ENCODE peak calls at places on chromosomes 6 and 20, in six cellular contexts. R is neuronal stem cell, J is H1, S is IMR-90, L is H9, K is trophoblast cell. Z is an unnamed sample. For H3K79me1, the result is how much of the 10 kb centered on the place peaks cover.

GRCh38 chr20:21615617-21616080 is 89.8 kb upstream of the PAX1 start:
- DNase-seq in R (peak), J (peak), S (peak), L (peak), K (peak), Z (no peak)

GRCh38 chr6:168035098-168035660 is 37.7 kb downstream of the KIF25 start:
- DNase-seq in R (no peak), J (no peak), S (peak), L (peak), K (peak), Z (peak)

GRCh38 chr6:100344761-100345160 is 120.0 kb downstream of the SIM1 start:
- DNase-seq in R (no peak), J (no peak), S (peak), L (no peak), K (peak), Z (peak)

GRCh38 chr6:88492824-88493223 is 326.7 kb upstream of the CNR1 start:
- DNase-seq in R (no peak), J (no peak), S (peak), L (no peak), K (peak), Z (peak)

GRCh38 chr20:22333885-22334545 is 250.4 kb downstream of the FOXA2 start:
- DNase-seq in R (peak), J (peak), S (peak), L (peak), K (peak), Z (peak)

GRCh38 chr6:145067430-145067829 is 667.9 kb downstream of the EPM2A start:
- DNase-seq in R (no peak), J (no peak), S (peak), L (no peak), K (peak), Z (no peak)

GRCh38 chr6:34865107-34865506 is 22.7 kb downstream of the TAF11 start:
- DNase-seq in R (no peak), J (no peak), S (peak), L (no peak), K (no peak), Z (peak)

GRCh38 chr6:17042422-17043147 is 59.3 kb upstream of the STMND1 start:
- DNase-seq in R (peak), J (peak), S (peak), L (peak), K (peak), Z (peak)

GRCh38 chr6:64715624-64716023 is 991.4 kb downstream of the EYS start:
- DNase-seq in R (no peak), J (no peak), S (no peak), L (no peak), K (no peak), Z (no peak)

GRCh38 chr6:93036835-93037234 is 382.5 kb downstream of the EPHA7 start:
- DNase-seq in R (no peak), J (no peak), S (peak), L (no peak), K (peak), Z (peak)

GRCh38 chr20:46293084-46293483 is 15.2 kb downstream of the CDH22 start:
- DNase-seq in R (peak), J (no peak), S (peak), L (no peak), K (peak), Z (peak)

GRCh38 chr6:27687154-27688013 is 214.5 kb upstream of the ZNF184 start:
- DNase-seq in R (peak), J (peak), S (peak), L (peak), K (peak), Z (peak)

GRCh38 chr6:108999428-108999827 is 95.2 kb downstream of the SESN1 start:
- DNase-seq in R (no peak), J (no peak), S (no peak), L (no peak), K (peak), Z (no peak)

GRCh38 chr6:109001554-109001953 is 93.1 kb downstream of the SESN1 start:
- DNase-seq in R (no peak), J (no peak), S (no peak), L (no peak), K (no peak), Z (no peak)

GRCh38 chr6:109000289-109000688 is 94.4 kb downstream of the SESN1 start:
- DNase-seq in R (no peak), J (no peak), S (no peak), L (no peak), K (no peak), Z (no peak)

GRCh38 chr6:109002882-109003281 is 91.8 kb downstream of the SESN1 start:
- DNase-seq in R (no peak), J (no peak), S (no peak), L (no peak), K (no peak), Z (no peak)

GRCh38 chr6:109002100-109002697 is 92.4 kb downstream of the SESN1 start:
- DNase-seq in R (no peak), J (no peak), S (peak), L (no peak), K (no peak), Z (peak)
- H3K79me1 ChIP-seq in R (under half), J (under half), S (under half), L (under half), K (under half), Z (under half)

DNA sequence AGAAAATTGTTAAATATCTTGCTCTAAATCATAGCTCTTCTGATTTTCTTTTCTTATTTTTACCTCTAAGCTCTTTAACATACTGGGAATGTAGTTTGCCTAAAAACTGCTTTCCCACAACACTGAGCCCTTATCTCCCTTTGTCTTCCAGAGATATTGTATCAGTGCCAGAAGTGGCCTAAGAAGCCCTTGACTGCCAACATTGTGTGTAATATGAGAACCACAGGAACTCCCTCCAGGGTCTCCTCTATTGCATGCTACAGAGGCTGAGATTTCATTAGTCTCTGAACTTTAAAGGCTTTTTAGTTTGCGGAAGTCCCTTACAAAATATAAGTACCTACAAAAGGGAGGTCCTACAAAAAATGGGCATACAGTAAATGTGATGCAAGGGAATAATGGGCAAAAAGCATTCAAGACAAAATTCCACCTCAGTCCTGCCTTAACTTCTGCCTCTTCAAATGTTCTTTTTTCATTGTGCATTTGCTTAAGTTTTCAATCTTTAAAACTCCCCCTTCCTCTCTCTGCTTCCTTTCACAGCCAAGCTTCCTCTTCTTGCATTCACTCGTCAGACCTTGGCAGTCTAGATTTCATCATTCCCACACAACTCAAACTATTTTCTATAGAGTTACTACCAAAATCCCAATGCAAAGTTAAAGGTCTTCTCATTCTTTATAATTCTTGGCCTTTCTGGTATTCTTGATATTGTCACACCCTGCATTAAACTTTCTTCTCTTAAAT is 76.5 kb downstream of the ADGRG6 start:
- DNase-seq in R (no peak), J (no peak), S (peak), L (no peak), K (peak), Z (peak)
- H2AFZ ChIP-seq in R (peak), J (peak), S (peak), L (no peak), K (no peak), Z (no peak)

GRCh38 chr6:143700684-143701342 is 23.0 kb downstream of the PHACTR2 start:
- DNase-seq in R (no peak), J (no peak), S (peak), L (no peak), K (no peak), Z (no peak)
- H3K9ac ChIP-seq in R (no peak), J (no peak), S (peak), L (peak), K (no peak), Z (peak)

DNA sequence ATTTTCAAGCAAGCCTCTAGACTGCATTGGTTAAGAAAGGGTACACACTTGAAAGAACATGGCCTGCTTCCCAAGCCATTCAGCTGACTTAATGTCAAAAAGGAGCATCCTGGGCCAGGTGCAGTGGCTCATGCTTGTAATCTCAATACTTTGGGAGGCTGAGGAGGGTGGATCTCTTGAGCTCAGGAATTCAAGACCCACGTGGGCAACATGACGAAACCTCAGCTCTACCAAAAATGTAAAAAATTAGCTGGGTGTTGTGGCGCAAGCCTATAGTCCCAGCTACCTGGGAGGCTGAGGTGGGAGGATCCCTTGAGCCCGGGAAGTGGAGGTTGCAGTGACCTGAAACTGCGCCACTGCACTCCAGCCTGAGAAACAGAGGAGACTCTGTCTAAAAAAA is 26.9 kb upstream of the NT5E start:
- DNase-seq in R (no peak), J (no peak), S (no peak), L (no peak), K (peak), Z (no peak)
- H3K79me1 ChIP-seq in R (under half), J (under half), S (under half), L (under half), K (under half), Z (under half)

DNA sequence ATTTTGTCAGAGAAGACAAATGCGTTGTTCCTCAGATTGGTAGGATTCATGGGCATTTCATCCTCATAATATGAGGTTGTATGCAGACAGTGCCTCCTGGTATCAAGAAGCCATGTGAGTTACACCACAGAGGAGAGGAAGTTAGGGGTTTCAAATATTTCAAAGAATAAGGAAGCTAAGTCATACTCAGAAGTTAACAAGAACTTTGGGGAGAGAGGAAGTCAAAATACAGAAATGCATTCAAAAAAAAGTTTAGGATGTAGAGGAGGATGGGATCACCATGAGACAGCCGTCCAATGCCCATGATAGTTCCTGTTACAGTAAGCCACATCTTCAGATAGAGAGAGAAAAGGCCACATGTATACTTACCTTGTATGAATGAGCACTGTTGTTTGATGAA is 22.3 kb downstream of the HLA-DOB start:
- DNase-seq in R (no peak), J (no peak), S (no peak), L (no peak), K (no peak), Z (no peak)
- H2AFZ ChIP-seq in R (no peak), J (no peak), S (no peak), L (no peak), K (no peak), Z (no peak)

DNA sequence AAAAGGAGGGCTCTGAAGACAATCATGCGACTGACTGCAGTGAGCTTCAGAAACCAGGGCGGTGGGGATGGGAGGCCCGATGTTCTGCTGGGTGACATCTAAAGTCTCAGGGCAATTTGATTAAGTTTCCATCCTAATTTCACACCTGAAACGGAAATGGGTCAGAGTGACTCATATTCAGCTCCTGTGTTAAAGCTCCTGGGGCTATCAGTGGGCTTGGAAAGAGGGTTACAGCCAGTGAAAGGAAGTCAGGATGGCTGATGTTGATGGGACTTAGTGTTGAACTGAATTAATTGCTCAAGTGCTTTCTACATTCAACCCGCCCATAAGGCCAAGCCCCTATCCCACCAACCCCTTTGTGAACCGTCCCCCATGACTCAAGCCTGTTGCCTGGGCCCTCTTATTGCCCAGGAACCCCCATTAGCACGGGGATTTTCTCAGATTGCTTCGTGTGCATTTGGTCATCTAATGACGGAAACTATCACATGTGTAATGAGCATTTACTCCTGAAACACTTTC is 47.1 kb upstream of the TBC1D7 start:
- DNase-seq in R (no peak), J (no peak), S (no peak), L (no peak), K (no peak), Z (no peak)
- H3K9ac ChIP-seq in R (no peak), J (no peak), S (no peak), L (no peak), K (no peak), Z (no peak)

GRCh38 chr20:48814633-48815032 is 13.2 kb downstream of the PREX1 start:
- DNase-seq in R (no peak), J (no peak), S (no peak), L (no peak), K (no peak), Z (no peak)

GRCh38 chr20:48818031-48818370 is 9.8 kb downstream of the PREX1 start:
- DNase-seq in R (no peak), J (no peak), S (no peak), L (no peak), K (no peak), Z (no peak)

GRCh38 chr20:48817367-48818030 is 10.3 kb downstream of the PREX1 start:
- DNase-seq in R (no peak), J (no peak), S (no peak), L (no peak), K (no peak), Z (no peak)

GRCh38 chr20:48815537-48815936 is 12.3 kb downstream of the PREX1 start:
- DNase-seq in R (no peak), J (no peak), S (no peak), L (no peak), K (no peak), Z (no peak)

GRCh38 chr20:48816282-48816860 is 11.4 kb downstream of the PREX1 start:
- DNase-seq in R (no peak), J (no peak), S (no peak), L (no peak), K (no peak), Z (no peak)
- H3K79me1 ChIP-seq in R (under half), J (under half), S (under half), L (under half), K (under half), Z (under half)

GRCh38 chr20:32051720-32052089 is 337 bp upstream of the HCK start:
- DNase-seq in R (no peak), J (no peak), S (no peak), L (no peak), K (no peak), Z (no peak)

GRCh38 chr20:32052792-32053362 is 835 bp downstream of the HCK start:
- DNase-seq in R (no peak), J (peak), S (no peak), L (peak), K (no peak), Z (no peak)

GRCh38 chr20:32050851-32051556 is 1.0 kb upstream of the HCK start:
- DNase-seq in R (no peak), J (peak), S (no peak), L (peak), K (peak), Z (no peak)

GRCh38 chr20:32053648-32054047 is 1.6 kb downstream of the HCK start:
- DNase-seq in R (no peak), J (no peak), S (no peak), L (no peak), K (no peak), Z (no peak)

GRCh38 chr20:32052090-32052791 is at the start of gene HCK:
- DNase-seq in R (no peak), J (peak), S (no peak), L (no peak), K (peak), Z (no peak)
- H2AFZ ChIP-seq in R (peak), J (no peak), S (peak), L (peak), K (peak), Z (peak)

DNA sequence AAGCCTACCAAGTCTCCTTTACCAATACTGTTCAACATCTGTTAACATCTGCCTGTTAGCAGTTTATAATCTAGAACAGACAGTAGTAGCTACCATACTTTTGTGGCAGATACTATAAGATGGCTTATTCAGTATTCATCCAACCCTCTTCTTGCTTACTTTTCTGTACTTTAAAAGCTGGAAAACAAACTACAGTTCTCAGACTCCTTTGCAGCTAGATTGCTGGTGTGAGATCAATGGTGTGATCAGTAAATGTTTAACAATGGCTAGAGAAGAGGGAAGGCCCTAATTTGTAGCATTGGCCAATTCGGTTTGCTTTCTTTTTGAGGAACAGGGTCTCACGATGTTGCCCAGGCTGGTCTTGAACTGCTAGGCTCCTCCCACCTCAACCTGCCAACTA is 3.5 kb upstream of the REV3L start:
- DNase-seq in R (no peak), J (no peak), S (no peak), L (no peak), K (no peak), Z (no peak)
- H3K9ac ChIP-seq in R (no peak), J (no peak), S (no peak), L (no peak), K (no peak), Z (no peak)

GRCh38 chr20:38428800-38429199 is 6.3 kb downstream of the SNHG17 start:
- DNase-seq in R (no peak), J (no peak), S (no peak), L (no peak), K (no peak), Z (no peak)
- H3K79me1 ChIP-seq in R (under half), J (under half), S (under half), L (under half), K (under half), Z (under half)